ENCODE peak calls at places on chromosomes 6 and 20, in four cellular contexts. One of them, this sample, is unnamed.

GRCh38 chr20:9756660-9757059 is 82.2 kb downstream of the PAK5 start:
- DNase-seq in K562: no peak
- DNase-seq in GM12878: no peak
- DNase-seq in HL-60: no peak
- DNase-seq in this sample: no peak

GRCh38 chr6:155155787-155156447 is 107.9 kb upstream of the CLDN20 start:
- DNase-seq in K562: no peak
- DNase-seq in GM12878: no peak
- DNase-seq in HL-60: no peak
- DNase-seq in this sample: no peak

GRCh38 chr6:48766349-48766748 is 655.4 kb upstream of the PTCHD4 start:
- DNase-seq in K562: no peak
- DNase-seq in GM12878: no peak
- DNase-seq in HL-60: no peak
- DNase-seq in this sample: no peak

GRCh38 chr6:158552055-158552795 is 7.7 kb upstream of the TMEM181 start:
- DNase-seq in K562: peak
- DNase-seq in GM12878: no peak
- DNase-seq in HL-60: no peak
- DNase-seq in this sample: no peak

GRCh38 chr6:128518531-128519131 is 1.8 kb downstream of the PTPRK start:
- DNase-seq in K562: no peak
- DNase-seq in GM12878: no peak
- DNase-seq in HL-60: no peak
- DNase-seq in this sample: no peak

GRCh38 chr20:38842017-38842416 is 36.5 kb downstream of the PPP1R16B start:
- DNase-seq in K562: no peak
- DNase-seq in GM12878: no peak
- DNase-seq in HL-60: no peak
- DNase-seq in this sample: no peak

GRCh38 chr6:136086686-136087085 is 163.4 kb downstream of the MTFR2 start:
- DNase-seq in K562: no peak
- DNase-seq in GM12878: no peak
- DNase-seq in HL-60: no peak
- DNase-seq in this sample: no peak

GRCh38 chr20:59159091-59159821 is 4.4 kb upstream of the ZNF831 start:
- DNase-seq in K562: no peak
- DNase-seq in GM12878: no peak
- DNase-seq in HL-60: no peak
- DNase-seq in this sample: no peak

GRCh38 chr20:19008497-19008896 is 194.9 kb downstream of the SCP2D1 start:
- DNase-seq in K562: no peak
- DNase-seq in GM12878: no peak
- DNase-seq in HL-60: no peak
- DNase-seq in this sample: no peak

GRCh38 chr20:1894471-1894950 is 696 bp upstream of the SIRPA start:
- DNase-seq in K562: peak
- DNase-seq in GM12878: no peak
- DNase-seq in HL-60: no peak
- DNase-seq in this sample: peak

GRCh38 chr6:1325471-1326309 is 13.8 kb downstream of the FOXQ1 start:
- DNase-seq in K562: no peak
- DNase-seq in GM12878: no peak
- DNase-seq in HL-60: no peak
- DNase-seq in this sample: no peak

GRCh38 chr6:148963738-148964137 is 216.9 kb downstream of the UST start:
- DNase-seq in K562: no peak
- DNase-seq in GM12878: no peak
- DNase-seq in HL-60: no peak
- DNase-seq in this sample: no peak

GRCh38 chr20:6908673-6909072 is 141.2 kb downstream of the BMP2 start:
- DNase-seq in K562: no peak
- DNase-seq in GM12878: no peak
- DNase-seq in HL-60: no peak
- DNase-seq in this sample: no peak

GRCh38 chr20:43383026-43383795 is 74.5 kb upstream of the SRSF6 start:
- DNase-seq in K562: no peak
- DNase-seq in GM12878: no peak
- DNase-seq in HL-60: no peak
- DNase-seq in this sample: no peak

GRCh38 chr20:40249805-40250204 is 439.2 kb downstream of the MAFB start:
- DNase-seq in K562: no peak
- DNase-seq in GM12878: no peak
- DNase-seq in HL-60: no peak
- DNase-seq in this sample: no peak

GRCh38 chr6:127391019-127391974 is 47.9 kb upstream of the ECHDC1 start:
- DNase-seq in K562: no peak
- DNase-seq in GM12878: no peak
- DNase-seq in HL-60: no peak
- DNase-seq in this sample: no peak

GRCh38 chr6:42210551-42210950 is 7.1 kb downstream of the MRPS10 start:
- DNase-seq in K562: no peak
- DNase-seq in GM12878: no peak
- DNase-seq in HL-60: no peak
- DNase-seq in this sample: no peak

GRCh38 chr6:128311944-128312570 is 208.3 kb downstream of the PTPRK start:
- DNase-seq in K562: no peak
- DNase-seq in GM12878: no peak
- DNase-seq in HL-60: no peak
- DNase-seq in this sample: no peak

GRCh38 chr6:31575335-31575901 is at the start of gene TNF:
- DNase-seq in K562: no peak
- DNase-seq in GM12878: peak
- DNase-seq in HL-60: peak
- DNase-seq in this sample: peak

GRCh38 chr6:91094806-91095475 is 508.1 kb upstream of the MAP3K7 start:
- DNase-seq in K562: no peak
- DNase-seq in GM12878: no peak
- DNase-seq in HL-60: no peak
- DNase-seq in this sample: no peak

GRCh38 chr20:3781153-3781910 is at the start of gene SPEF1:
- DNase-seq in K562: peak
- DNase-seq in GM12878: peak
- DNase-seq in HL-60: peak
- DNase-seq in this sample: peak

GRCh38 chr6:105409734-105410133 is 6.9 kb upstream of the PREP start:
- DNase-seq in K562: no peak
- DNase-seq in GM12878: no peak
- DNase-seq in HL-60: no peak
- DNase-seq in this sample: no peak

GRCh38 chr20:49668181-49668877 is 45.3 kb downstream of the B4GALT5 start:
- DNase-seq in K562: peak
- DNase-seq in GM12878: peak
- DNase-seq in HL-60: no peak
- DNase-seq in this sample: no peak

GRCh38 chr6:155400022-155400965 is 55.3 kb downstream of the NOX3 start:
- DNase-seq in K562: no peak
- DNase-seq in GM12878: no peak
- DNase-seq in HL-60: no peak
- DNase-seq in this sample: no peak

GRCh38 chr6:125025164-125025854 is 63.1 kb downstream of the RNF217 start:
- DNase-seq in K562: no peak
- DNase-seq in GM12878: no peak
- DNase-seq in HL-60: no peak
- DNase-seq in this sample: no peak

GRCh38 chr20:57091748-57092111 is 174.7 kb downstream of the BMP7 start:
- DNase-seq in K562: no peak
- DNase-seq in GM12878: no peak
- DNase-seq in HL-60: no peak
- DNase-seq in this sample: no peak

GRCh38 chr20:24868959-24869358 is 80.1 kb upstream of the CST7 start:
- DNase-seq in K562: no peak
- DNase-seq in GM12878: no peak
- DNase-seq in HL-60: no peak
- DNase-seq in this sample: no peak

GRCh38 chr6:97572943-97573342 is 289.9 kb upstream of the MMS22L start:
- DNase-seq in K562: no peak
- DNase-seq in GM12878: no peak
- DNase-seq in HL-60: no peak
- DNase-seq in this sample: no peak

GRCh38 chr6:168309183-168309582 is 10.4 kb downstream of the DACT2 start:
- DNase-seq in K562: no peak
- DNase-seq in GM12878: no peak
- DNase-seq in HL-60: no peak
- DNase-seq in this sample: no peak

GRCh38 chr20:1293641-1294379 is 27.7 kb downstream of the SNPH start:
- DNase-seq in K562: no peak
- DNase-seq in GM12878: no peak
- DNase-seq in HL-60: no peak
- DNase-seq in this sample: no peak

GRCh38 chr6:43396408-43397149 is 27.1 kb upstream of the ZNF318 start:
- DNase-seq in K562: no peak
- DNase-seq in GM12878: no peak
- DNase-seq in HL-60: no peak
- DNase-seq in this sample: no peak

GRCh38 chr20:19367591-19367990 is 155.1 kb downstream of the SLC24A3 start:
- DNase-seq in K562: no peak
- DNase-seq in GM12878: no peak
- DNase-seq in HL-60: no peak
- DNase-seq in this sample: no peak

GRCh38 chr20:9218412-9219001 is 149.6 kb downstream of the PLCB4 start:
- DNase-seq in K562: peak
- DNase-seq in GM12878: no peak
- DNase-seq in HL-60: no peak
- DNase-seq in this sample: no peak

GRCh38 chr6:127514396-127515227 is 4.5 kb downstream of the MTCL3 start:
- DNase-seq in K562: no peak
- DNase-seq in GM12878: no peak
- DNase-seq in HL-60: no peak
- DNase-seq in this sample: no peak

GRCh38 chr6:13526718-13527668 is 39.6 kb upstream of the GFOD1 start:
- DNase-seq in K562: no peak
- DNase-seq in GM12878: peak
- DNase-seq in HL-60: peak
- DNase-seq in this sample: peak

GRCh38 chr6:4084444-4085328 is 5.7 kb upstream of the FAM217A start:
- DNase-seq in K562: no peak
- DNase-seq in GM12878: no peak
- DNase-seq in HL-60: no peak
- DNase-seq in this sample: no peak
- TF ChIP-seq SPI1 in K562: no peak
- TF ChIP-seq SPI1 in GM12878: no peak
- TF ChIP-seq SPI1 in HL-60: no peak
- TF ChIP-seq SPI1 in this sample: no peak

GRCh38 chr6:38507173-38507572 is 132.6 kb downstream of the BTBD9 start:
- DNase-seq in K562: no peak
- DNase-seq in GM12878: no peak
- DNase-seq in HL-60: no peak
- DNase-seq in this sample: no peak

GRCh38 chr6:38508286-38508685 is 131.4 kb downstream of the BTBD9 start:
- DNase-seq in K562: no peak
- DNase-seq in GM12878: no peak
- DNase-seq in HL-60: no peak
- DNase-seq in this sample: no peak

GRCh38 chr6:38509713-38510112 is 130.0 kb downstream of the BTBD9 start:
- DNase-seq in K562: no peak
- DNase-seq in GM12878: no peak
- DNase-seq in HL-60: no peak
- DNase-seq in this sample: no peak

GRCh38 chr6:38510205-38510604 is 129.5 kb downstream of the BTBD9 start:
- DNase-seq in K562: no peak
- DNase-seq in GM12878: no peak
- DNase-seq in HL-60: no peak
- DNase-seq in this sample: no peak

GRCh38 chr6:38508894-38509293 is 130.8 kb downstream of the BTBD9 start:
- DNase-seq in K562: no peak
- DNase-seq in GM12878: no peak
- DNase-seq in HL-60: peak
- DNase-seq in this sample: no peak
- TF ChIP-seq POLR2AphosphoS5 in K562: no peak
- TF ChIP-seq POLR2AphosphoS5 in GM12878: no peak
- TF ChIP-seq POLR2AphosphoS5 in HL-60: no peak
- TF ChIP-seq POLR2AphosphoS5 in this sample: no peak

GRCh38 chr6:170075659-170076223 is 215.1 kb downstream of the DLL1 start:
- DNase-seq in K562: no peak
- DNase-seq in GM12878: no peak
- DNase-seq in HL-60: no peak
- DNase-seq in this sample: no peak
- TF ChIP-seq SPI1 in K562: no peak
- TF ChIP-seq SPI1 in GM12878: no peak
- TF ChIP-seq SPI1 in HL-60: no peak
- TF ChIP-seq SPI1 in this sample: no peak

GRCh38 chr6:56361812-56362211 is 114.4 kb upstream of the COL21A1 start:
- DNase-seq in K562: no peak
- DNase-seq in GM12878: no peak
- DNase-seq in HL-60: no peak
- DNase-seq in this sample: no peak
- TF ChIP-seq POLR2AphosphoS5 in K562: no peak
- TF ChIP-seq POLR2AphosphoS5 in GM12878: no peak
- TF ChIP-seq POLR2AphosphoS5 in HL-60: no peak
- TF ChIP-seq POLR2AphosphoS5 in this sample: no peak

DNA sequence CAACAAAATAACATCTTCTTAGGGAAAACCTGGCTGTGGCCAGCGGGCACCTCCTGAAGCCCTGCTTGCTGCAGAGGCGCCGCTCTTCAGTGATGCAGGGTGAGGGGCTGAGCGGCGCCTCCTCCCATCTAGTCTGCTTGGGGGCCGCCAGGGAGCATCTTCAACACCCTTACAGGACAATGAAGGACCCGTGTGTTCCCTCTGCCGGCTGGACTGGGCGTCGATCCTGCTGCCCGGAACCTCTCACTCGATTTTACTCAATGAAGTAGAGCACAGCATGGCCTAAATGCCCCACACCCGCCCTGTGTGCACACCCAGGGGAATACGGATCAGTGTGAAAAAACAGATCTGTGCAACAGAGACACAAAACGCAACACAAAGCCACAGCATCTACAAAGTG is 28.5 kb upstream of the MPC1 start:
- DNase-seq in K562: peak
- DNase-seq in GM12878: no peak
- DNase-seq in HL-60: no peak
- DNase-seq in this sample: no peak
- TF ChIP-seq SPI1 in K562: no peak
- TF ChIP-seq SPI1 in GM12878: no peak
- TF ChIP-seq SPI1 in HL-60: no peak
- TF ChIP-seq SPI1 in this sample: no peak

DNA sequence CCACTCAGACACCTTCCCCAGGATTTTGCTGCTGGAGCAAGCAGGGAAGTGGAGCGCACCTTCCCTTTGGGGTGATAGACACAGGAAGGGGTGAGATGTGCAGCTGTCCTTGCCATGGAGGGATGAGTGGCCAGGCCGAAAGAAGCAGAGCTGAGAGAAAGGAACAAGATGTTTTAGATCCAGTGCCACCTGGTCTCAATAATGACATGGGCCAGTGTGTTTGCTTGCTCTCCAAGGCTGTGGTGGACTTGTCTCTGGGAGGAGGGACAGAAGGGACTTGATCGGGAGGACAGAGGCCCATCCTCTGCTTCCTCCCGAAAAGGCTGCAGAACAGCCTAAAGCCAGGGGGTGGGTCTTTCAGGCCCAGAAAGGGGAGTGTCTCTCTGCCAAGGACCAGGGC is 61.7 kb upstream of the CCDC167 start:
- DNase-seq in K562: no peak
- DNase-seq in GM12878: no peak
- DNase-seq in HL-60: no peak
- DNase-seq in this sample: no peak
- TF ChIP-seq POLR2AphosphoS5 in K562: no peak
- TF ChIP-seq POLR2AphosphoS5 in GM12878: peak
- TF ChIP-seq POLR2AphosphoS5 in HL-60: no peak
- TF ChIP-seq POLR2AphosphoS5 in this sample: no peak

GRCh38 chr6:29722773-29723665 is at the start of gene HLA-F:
- DNase-seq in K562: no peak
- DNase-seq in GM12878: peak
- DNase-seq in HL-60: no peak
- DNase-seq in this sample: peak
- TF ChIP-seq SPI1 in K562: no peak
- TF ChIP-seq SPI1 in GM12878: no peak
- TF ChIP-seq SPI1 in HL-60: no peak
- TF ChIP-seq SPI1 in this sample: no peak